ENCODE peak calls at places on chromosomes 13 and 19, in seven cellular contexts. One of them, this sample, is unnamed.

GRCh38 chr19:45901912-45902650 is at the start of gene MYPOP:
- DNase-seq in testis: no peak
- DNase-seq in neural progenitor cell: peak; percentile 66
- DNase-seq in Karpas-422: peak; percentile 64
- DNase-seq in mesendoderm: peak; percentile 39
- DNase-seq in fibroblast of lung: no peak
- DNase-seq in colonic mucosa: no peak
- DNase-seq in this sample: peak; percentile 57

GRCh38 chr13:33544308-33544707 is 258.8 kb upstream of the STARD13 start:
- DNase-seq in colonic mucosa: no peak
- DNase-seq in neural progenitor cell: no peak
- DNase-seq in fibroblast of lung: no peak
- DNase-seq in mesendoderm: no peak
- DNase-seq in testis: no peak
- DNase-seq in Karpas-422: peak; percentile 56
- DNase-seq in this sample: no peak

GRCh38 chr19:49441210-49441959 is at the start of gene SLC17A7:
- DNase-seq in mesendoderm: peak; percentile 68
- DNase-seq in fibroblast of lung: no peak
- DNase-seq in neural progenitor cell: peak; percentile 86
- DNase-seq in colonic mucosa: peak; percentile 41
- DNase-seq in testis: peak; percentile 64
- DNase-seq in Karpas-422: peak; percentile 78
- DNase-seq in this sample: peak; percentile 91

GRCh38 chr13:87661471-87661870 is 9.7 kb upstream of the SLITRK5 start:
- DNase-seq in Karpas-422: no peak
- DNase-seq in colonic mucosa: no peak
- DNase-seq in neural progenitor cell: no peak
- DNase-seq in testis: no peak
- DNase-seq in mesendoderm: no peak
- DNase-seq in fibroblast of lung: peak; percentile 88
- DNase-seq in this sample: no peak

GRCh38 chr19:5627395-5627904 is 4.6 kb downstream of the SAFB start:
- DNase-seq in neural progenitor cell: peak; percentile 19
- DNase-seq in mesendoderm: peak; percentile 47
- DNase-seq in fibroblast of lung: peak; percentile 34
- DNase-seq in Karpas-422: peak; percentile 88
- DNase-seq in colonic mucosa: peak; percentile 56
- DNase-seq in testis: peak; percentile 54
- DNase-seq in this sample: peak; percentile 55

GRCh38 chr19:49570997-49571676 is 9.2 kb downstream of the NOSIP start:
- DNase-seq in testis: peak; percentile 43
- DNase-seq in colonic mucosa: peak; percentile 73
- DNase-seq in neural progenitor cell: peak; percentile 67
- DNase-seq in Karpas-422: peak; percentile 67
- DNase-seq in fibroblast of lung: no peak
- DNase-seq in mesendoderm: peak; percentile 92
- DNase-seq in this sample: peak; percentile 76

GRCh38 chr13:32894589-32895001 is 121.6 kb upstream of the KL start:
- DNase-seq in mesendoderm: no peak
- DNase-seq in Karpas-422: no peak
- DNase-seq in neural progenitor cell: no peak
- DNase-seq in fibroblast of lung: no peak
- DNase-seq in testis: no peak
- DNase-seq in colonic mucosa: no peak
- DNase-seq in this sample: no peak

GRCh38 chr19:3406571-3407111 is 40.3 kb downstream of the NFIC start:
- DNase-seq in fibroblast of lung: no peak
- DNase-seq in neural progenitor cell: no peak
- DNase-seq in mesendoderm: no peak
- DNase-seq in Karpas-422: no peak
- DNase-seq in testis: no peak
- DNase-seq in colonic mucosa: no peak
- DNase-seq in this sample: no peak

GRCh38 chr13:27641711-27642502 is 20.2 kb downstream of the POLR1D start:
- DNase-seq in testis: no peak
- DNase-seq in Karpas-422: no peak
- DNase-seq in neural progenitor cell: no peak
- DNase-seq in colonic mucosa: no peak
- DNase-seq in fibroblast of lung: no peak
- DNase-seq in mesendoderm: no peak
- DNase-seq in this sample: no peak

GRCh38 chr13:114141261-114141996 is 9.0 kb upstream of the RASA3 start:
- DNase-seq in neural progenitor cell: no peak
- DNase-seq in fibroblast of lung: no peak
- DNase-seq in colonic mucosa: no peak
- DNase-seq in mesendoderm: no peak
- DNase-seq in testis: no peak
- DNase-seq in Karpas-422: no peak
- DNase-seq in this sample: no peak

GRCh38 chr19:19606021-19606420 is 12.5 kb downstream of the PBX4 start:
- DNase-seq in Karpas-422: no peak
- DNase-seq in neural progenitor cell: no peak
- DNase-seq in testis: no peak
- DNase-seq in colonic mucosa: peak; percentile 73
- DNase-seq in mesendoderm: peak; percentile 49
- DNase-seq in fibroblast of lung: no peak
- DNase-seq in this sample: no peak

GRCh38 chr19:29329460-29330134 is 116.6 kb upstream of the UQCRFS1 start:
- DNase-seq in colonic mucosa: no peak
- DNase-seq in neural progenitor cell: peak; percentile 79
- DNase-seq in mesendoderm: peak; percentile 83
- DNase-seq in Karpas-422: peak; percentile 90
- DNase-seq in fibroblast of lung: no peak
- DNase-seq in testis: no peak
- DNase-seq in this sample: peak; percentile 93

GRCh38 chr13:112893570-112894422 is 75.2 kb upstream of the MCF2L start:
- DNase-seq in Karpas-422: peak; percentile 65
- DNase-seq in testis: no peak
- DNase-seq in fibroblast of lung: peak; percentile 23
- DNase-seq in colonic mucosa: peak; percentile 61
- DNase-seq in mesendoderm: peak; percentile 76
- DNase-seq in neural progenitor cell: peak; percentile 92
- DNase-seq in this sample: peak; percentile 93

GRCh38 chr19:46082728-46083050 is 41.8 kb downstream of the IGFL3 start:
- DNase-seq in testis: no peak
- DNase-seq in colonic mucosa: no peak
- DNase-seq in Karpas-422: no peak
- DNase-seq in fibroblast of lung: no peak
- DNase-seq in neural progenitor cell: no peak
- DNase-seq in mesendoderm: no peak
- DNase-seq in this sample: no peak

GRCh38 chr13:69279213-69279612 is 828.4 kb upstream of the ATXN8OS start:
- DNase-seq in mesendoderm: no peak
- DNase-seq in Karpas-422: no peak
- DNase-seq in neural progenitor cell: no peak
- DNase-seq in fibroblast of lung: no peak
- DNase-seq in testis: no peak
- DNase-seq in colonic mucosa: no peak
- DNase-seq in this sample: no peak

GRCh38 chr13:70841240-70842061 is 733.2 kb upstream of the KLHL1 start:
- DNase-seq in fibroblast of lung: no peak
- DNase-seq in testis: no peak
- DNase-seq in Karpas-422: no peak
- DNase-seq in neural progenitor cell: no peak
- DNase-seq in colonic mucosa: no peak
- DNase-seq in mesendoderm: no peak
- DNase-seq in this sample: peak; percentile 38
- H3K27ac ChIP-seq in fibroblast of lung: no peak overlapping the region
- H3K27ac ChIP-seq in testis: no peak overlapping the region
- H3K27ac ChIP-seq in Karpas-422: no peak overlapping the region
- H3K27ac ChIP-seq in neural progenitor cell: no peak overlapping the region
- H3K27ac ChIP-seq in colonic mucosa: no peak overlapping the region
- H3K27ac ChIP-seq in mesendoderm: no peak overlapping the region
- H3K27ac ChIP-seq in this sample: no peak overlapping the region

DNA sequence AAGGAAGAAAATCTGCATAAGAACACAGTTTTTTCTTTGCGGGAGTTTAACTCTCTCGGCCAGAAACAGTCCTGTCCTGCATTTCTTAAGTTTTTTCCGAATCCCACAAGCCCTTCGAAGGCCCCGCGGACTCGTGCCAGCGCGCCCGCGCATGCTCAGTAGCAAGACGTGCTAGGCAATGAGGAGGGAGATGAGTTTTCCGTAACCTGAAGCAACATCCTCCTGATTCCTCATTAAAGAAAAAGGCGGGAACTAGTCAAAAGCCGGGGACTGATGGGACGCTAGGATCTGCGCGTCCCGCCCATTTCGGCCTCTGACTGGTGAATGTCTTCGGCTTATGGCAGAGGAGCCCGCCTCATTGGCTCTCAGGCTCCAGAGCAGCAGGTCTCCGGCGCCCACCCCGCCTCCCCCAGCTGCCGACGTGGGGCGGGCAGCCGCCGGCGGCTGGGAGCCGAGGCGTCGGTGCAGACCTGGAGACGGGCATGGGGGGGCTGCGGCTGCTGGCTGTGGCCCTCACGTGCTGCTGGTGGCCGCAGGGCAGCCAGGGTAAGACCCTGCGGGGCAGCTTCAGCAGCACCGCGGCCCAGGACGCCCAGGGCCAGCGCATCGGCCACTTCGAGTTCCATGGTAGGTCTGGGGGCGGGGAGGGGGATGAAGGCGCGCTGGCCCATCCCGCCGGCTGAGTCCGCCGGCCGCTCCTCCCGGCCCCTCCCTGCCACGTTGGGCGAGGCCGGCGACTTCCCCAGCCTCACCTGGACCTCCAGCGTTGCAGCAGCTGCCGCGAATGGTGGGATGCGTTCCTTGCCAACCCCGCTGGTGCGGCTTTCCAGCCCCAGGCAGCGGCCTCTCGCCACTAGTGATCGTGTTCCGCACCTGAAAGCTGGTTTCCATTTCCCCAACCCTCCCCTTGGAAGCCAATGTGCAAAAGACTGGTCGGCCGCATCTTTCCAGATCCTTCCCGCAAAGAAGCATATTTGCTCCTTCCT is at the start of gene GPR180:
- DNase-seq in Karpas-422: peak; percentile 99
- DNase-seq in neural progenitor cell: peak; percentile 99
- DNase-seq in colonic mucosa: peak; percentile 95
- DNase-seq in testis: peak; percentile 98
- DNase-seq in mesendoderm: peak; percentile 100
- DNase-seq in fibroblast of lung: peak; percentile 99
- DNase-seq in this sample: peak; percentile 98
- H3K4me3 ChIP-seq in Karpas-422: peak within 1 kb of the TSS; percentile 91
- H3K4me3 ChIP-seq in neural progenitor cell: peak within 1 kb of the TSS; percentile 53
- H3K4me3 ChIP-seq in colonic mucosa: peak within 1 kb of the TSS; percentile 75
- H3K4me3 ChIP-seq in testis: peak within 1 kb of the TSS; percentile 76
- H3K4me3 ChIP-seq in mesendoderm: peak within 1 kb of the TSS; percentile 93
- H3K4me3 ChIP-seq in fibroblast of lung: peak within 1 kb of the TSS; percentile 98
- H3K4me3 ChIP-seq in this sample: peak within 1 kb of the TSS; percentile 96

GRCh38 chr19:35460608-35461007 is 12.6 kb downstream of the FFAR2 start:
- DNase-seq in neural progenitor cell: no peak
- DNase-seq in fibroblast of lung: no peak
- DNase-seq in colonic mucosa: no peak
- DNase-seq in Karpas-422: no peak
- DNase-seq in mesendoderm: no peak
- DNase-seq in testis: no peak
- DNase-seq in this sample: no peak
- H3K27ac ChIP-seq in neural progenitor cell: no peak overlapping the region
- H3K27ac ChIP-seq in fibroblast of lung: no peak overlapping the region
- H3K27ac ChIP-seq in colonic mucosa: no peak overlapping the region
- H3K27ac ChIP-seq in Karpas-422: no peak overlapping the region
- H3K27ac ChIP-seq in mesendoderm: no peak overlapping the region
- H3K27ac ChIP-seq in testis: no peak overlapping the region
- H3K27ac ChIP-seq in this sample: no peak overlapping the region

GRCh38 chr19:9857076-9857721 is 22.1 kb downstream of the PIN1 start:
- DNase-seq in fibroblast of lung: no peak
- DNase-seq in Karpas-422: no peak
- DNase-seq in colonic mucosa: no peak
- DNase-seq in neural progenitor cell: no peak
- DNase-seq in testis: no peak
- DNase-seq in mesendoderm: no peak
- DNase-seq in this sample: no peak
- H3K4me3 ChIP-seq in fibroblast of lung: no peak overlapping the region
- H3K4me3 ChIP-seq in Karpas-422: no peak overlapping the region
- H3K4me3 ChIP-seq in colonic mucosa: no peak overlapping the region
- H3K4me3 ChIP-seq in neural progenitor cell: no peak overlapping the region
- H3K4me3 ChIP-seq in testis: no peak overlapping the region
- H3K4me3 ChIP-seq in mesendoderm: no peak overlapping the region
- H3K4me3 ChIP-seq in this sample: no peak overlapping the region